ENCODE peak calls at places on chromosomes 4 and X, in five cellular contexts. P is GM04504, M is SK-MEL-5, Z is sciatic nerve, T is choroid plexus epithelial cell. D is an unnamed sample.

GRCh38 chr4:71771613-71772012 is 12.3 kb downstream of the GC start:
- DNase-seq in P (no peak), Z (no peak), T (no peak), M (no peak), D (no peak)

GRCh38 chrX:115582035-115582870 is 21.3 kb downstream of the PLS3 start:
- DNase-seq in T (no peak), Z (no peak), M (no peak), P (no peak), D (no peak)

GRCh38 chr4:81032174-81032551 is 1.7 kb downstream of the BMP3 start:
- DNase-seq in P (no peak), Z (no peak), M (no peak), T (no peak), D (no peak)

GRCh38 chr4:7199771-7200441 is 7.6 kb downstream of the SORCS2 start:
- DNase-seq in M (no peak), T (no peak), P (no peak), Z (peak; percentile 51), D (no peak)

GRCh38 chr4:173013232-173013932 is 155.2 kb upstream of the GALNT7 start:
- DNase-seq in Z (no peak), M (peak; percentile 67), T (peak; percentile 60), P (no peak), D (peak; percentile 82)

GRCh38 chr4:56990109-56990508 is 11.4 kb downstream of the POLR2B start:
- DNase-seq in M (no peak), P (no peak), Z (no peak), T (peak; percentile 70), D (no peak)

GRCh38 chrX:63657821-63658220 is 127.2 kb downstream of the ARHGEF9 start:
- DNase-seq in T (peak; percentile 87), M (no peak), Z (no peak), P (peak; percentile 53), D (no peak)

GRCh38 chrX:100995469-100995868 is 26.0 kb downstream of the ARL13A start:
- DNase-seq in Z (no peak), M (peak; percentile 43), P (peak; percentile 51), T (peak; percentile 78), D (peak; percentile 38)

GRCh38 chr4:176193898-176194297 is 1.5 kb downstream of the SPATA4 start:
- DNase-seq in M (no peak), P (peak; percentile 62), T (peak; percentile 17), Z (no peak), D (no peak)

GRCh38 chrX:30888526-30889146 is 418 bp downstream of the TAB3 start:
- DNase-seq in P (no peak), T (peak; percentile 26), M (peak; percentile 20), Z (peak; percentile 59), D (peak; percentile 14)

GRCh38 chr4:55458164-55458563 is 62.4 kb downstream of the TMEM165 start:
- DNase-seq in P (no peak), Z (no peak), M (no peak), T (peak; percentile 55), D (peak; percentile 13)

GRCh38 chr4:22493523-22493922 is 22.3 kb downstream of the ADGRA3 start:
- DNase-seq in P (no peak), M (no peak), T (no peak), Z (no peak), D (no peak)

GRCh38 chr4:71732706-71733105 is 51.2 kb downstream of the GC start:
- DNase-seq in Z (no peak), M (peak; percentile 40), P (no peak), T (peak; percentile 55), D (peak; percentile 49)

GRCh38 chrX:66050140-66050569 is 10.3 kb upstream of the VSIG4 start:
- DNase-seq in T (no peak), P (no peak), Z (no peak), M (no peak), D (no peak)

GRCh38 chr4:160825644-160826338 is 1338.0 kb downstream of the FSTL5 start:
- DNase-seq in T (no peak), M (no peak), Z (no peak), P (no peak), D (no peak)

GRCh38 chr4:19945501-19945900 is 306.2 kb upstream of the SLIT2 start:
- DNase-seq in P (no peak), T (peak; percentile 64), Z (no peak), M (no peak), D (no peak)

GRCh38 chr4:117965608-117966007 is 68.7 kb upstream of the NDST3 start:
- DNase-seq in T (no peak), P (no peak), M (no peak), Z (no peak), D (peak; percentile 41)

GRCh38 chr4:80243274-80244018 is 23.0 kb upstream of the FGF5 start:
- DNase-seq in T (no peak), Z (no peak), P (no peak), M (no peak), D (no peak)

GRCh38 chr4:162535121-162535520 is 371.3 kb upstream of the FSTL5 start:
- DNase-seq in T (no peak), P (no peak), Z (no peak), M (no peak), D (no peak)

GRCh38 chrX:46918434-46918833 is 6.2 kb downstream of the JADE3 start:
- DNase-seq in P (no peak), M (no peak), T (no peak), Z (no peak), D (no peak)

GRCh38 chr4:42339935-42340406 is 57.3 kb upstream of the SHISA3 start:
- DNase-seq in Z (no peak), T (peak; percentile 37), M (no peak), P (no peak), D (no peak)

GRCh38 chr4:87804871-87805270 is 5.5 kb downstream of the IBSP start:
- DNase-seq in P (no peak), M (no peak), T (no peak), Z (no peak), D (no peak)

GRCh38 chr4:7649741-7650531 is 215.2 kb upstream of the PSAPL1 start:
- DNase-seq in P (peak; percentile 83), T (peak; percentile 92), M (peak; percentile 7), Z (no peak), D (no peak)

GRCh38 chrX:107700317-107700774 is 72.0 kb downstream of the PRPS1 start:
- DNase-seq in P (no peak), M (no peak), Z (no peak), T (peak; percentile 96), D (peak; percentile 12)

D was measured in A673.